ENCODE peak calls at places on chromosome 9, in seven cellular contexts. One of them, this sample, is unnamed.

GRCh38 chr9:137017791-137018497 is 10.1 kb downstream of the ABCA2 start:
- DNase-seq in GM19239: no peak
- DNase-seq in DMS53: no peak
- DNase-seq in RWPE1: no peak
- DNase-seq in transverse colon: no peak
- DNase-seq in adipocyte: no peak
- DNase-seq in cardiac fibroblast: no peak
- DNase-seq in this sample: no peak

GRCh38 chr9:9523476-9523875 is 1089.3 kb downstream of the PTPRD start:
- DNase-seq in GM19239: no peak
- DNase-seq in DMS53: no peak
- DNase-seq in RWPE1: no peak
- DNase-seq in transverse colon: no peak
- DNase-seq in adipocyte: no peak
- DNase-seq in cardiac fibroblast: no peak
- DNase-seq in this sample: no peak

GRCh38 chr9:114929166-114929565 is 1.2 kb downstream of the TNFSF8 start:
- DNase-seq in GM19239: no peak
- DNase-seq in DMS53: no peak
- DNase-seq in RWPE1: no peak
- DNase-seq in transverse colon: no peak
- DNase-seq in adipocyte: no peak
- DNase-seq in cardiac fibroblast: no peak
- DNase-seq in this sample: no peak

GRCh38 chr9:133770076-133770777 is 32.1 kb upstream of the SARDH start:
- DNase-seq in GM19239: no peak
- DNase-seq in DMS53: no peak
- DNase-seq in RWPE1: no peak
- DNase-seq in transverse colon: no peak
- DNase-seq in adipocyte: no peak
- DNase-seq in cardiac fibroblast: no peak
- DNase-seq in this sample: no peak

GRCh38 chr9:116900543-116900942 is 213.4 kb downstream of the TRIM32 start:
- DNase-seq in GM19239: no peak
- DNase-seq in DMS53: no peak
- DNase-seq in RWPE1: no peak
- DNase-seq in transverse colon: no peak
- DNase-seq in adipocyte: no peak
- DNase-seq in cardiac fibroblast: no peak
- DNase-seq in this sample: no peak

GRCh38 chr9:124665391-124666058 is 105.6 kb downstream of the NR6A1 start:
- DNase-seq in GM19239: no peak
- DNase-seq in DMS53: peak; percentile 29
- DNase-seq in RWPE1: peak; percentile 87
- DNase-seq in transverse colon: no peak
- DNase-seq in adipocyte: no peak
- DNase-seq in cardiac fibroblast: peak; percentile 73
- DNase-seq in this sample: no peak

GRCh38 chr9:69916950-69917349 is 96.3 kb downstream of the CFAP95 start:
- DNase-seq in GM19239: no peak
- DNase-seq in DMS53: no peak
- DNase-seq in RWPE1: no peak
- DNase-seq in transverse colon: no peak
- DNase-seq in adipocyte: no peak
- DNase-seq in cardiac fibroblast: peak; percentile 50
- DNase-seq in this sample: no peak

GRCh38 chr9:2939368-2939767 is 95.5 kb upstream of the PUM3 start:
- DNase-seq in GM19239: no peak
- DNase-seq in DMS53: no peak
- DNase-seq in RWPE1: no peak
- DNase-seq in transverse colon: no peak
- DNase-seq in adipocyte: no peak
- DNase-seq in cardiac fibroblast: no peak
- DNase-seq in this sample: no peak

GRCh38 chr9:341634-342421 is 127.2 kb downstream of the DOCK8 start:
- DNase-seq in GM19239: no peak
- DNase-seq in DMS53: no peak
- DNase-seq in RWPE1: no peak
- DNase-seq in transverse colon: no peak
- DNase-seq in adipocyte: no peak
- DNase-seq in cardiac fibroblast: no peak
- DNase-seq in this sample: no peak

GRCh38 chr9:19976226-19976625 is 187.4 kb upstream of the SLC24A2 start:
- DNase-seq in GM19239: no peak
- DNase-seq in DMS53: no peak
- DNase-seq in RWPE1: peak; percentile 13
- DNase-seq in transverse colon: no peak
- DNase-seq in adipocyte: no peak
- DNase-seq in cardiac fibroblast: peak; percentile 53
- DNase-seq in this sample: no peak

GRCh38 chr9:94919376-94920098 is 193.0 kb downstream of the AOPEP start:
- DNase-seq in GM19239: no peak
- DNase-seq in DMS53: no peak
- DNase-seq in RWPE1: peak; percentile 61
- DNase-seq in transverse colon: no peak
- DNase-seq in adipocyte: peak; percentile 53
- DNase-seq in cardiac fibroblast: peak; percentile 40
- DNase-seq in this sample: no peak

GRCh38 chr9:21591221-21592062 is 109.3 kb upstream of the IFNE start:
- DNase-seq in GM19239: no peak
- DNase-seq in DMS53: peak; percentile 87
- DNase-seq in RWPE1: peak; percentile 87
- DNase-seq in transverse colon: peak; percentile 15
- DNase-seq in adipocyte: peak; percentile 96
- DNase-seq in cardiac fibroblast: peak; percentile 99
- DNase-seq in this sample: no peak

GRCh38 chr9:34929506-34930102 is 28.5 kb upstream of the PHF24 start:
- DNase-seq in GM19239: peak; percentile 16
- DNase-seq in DMS53: peak; percentile 51
- DNase-seq in RWPE1: peak; percentile 25
- DNase-seq in transverse colon: no peak
- DNase-seq in adipocyte: peak; percentile 2
- DNase-seq in cardiac fibroblast: peak; percentile 26
- DNase-seq in this sample: peak; percentile 38

GRCh38 chr9:112112941-112113399 is 62.1 kb downstream of the SUSD1 start:
- DNase-seq in GM19239: no peak
- DNase-seq in DMS53: peak; percentile 74
- DNase-seq in RWPE1: peak; percentile 86
- DNase-seq in transverse colon: peak; percentile 49
- DNase-seq in adipocyte: no peak
- DNase-seq in cardiac fibroblast: no peak
- DNase-seq in this sample: peak; percentile 13

GRCh38 chr9:72773570-72773969 is 179.3 kb downstream of the ALDH1A1 start:
- DNase-seq in GM19239: no peak
- DNase-seq in DMS53: no peak
- DNase-seq in RWPE1: no peak
- DNase-seq in transverse colon: no peak
- DNase-seq in adipocyte: peak; percentile 40
- DNase-seq in cardiac fibroblast: no peak
- DNase-seq in this sample: no peak

GRCh38 chr9:114153761-114154596 is 1.4 kb upstream of the COL27A1 start:
- DNase-seq in GM19239: no peak
- DNase-seq in DMS53: peak; percentile 43
- DNase-seq in RWPE1: peak; percentile 54
- DNase-seq in transverse colon: no peak
- DNase-seq in adipocyte: peak; percentile 67
- DNase-seq in cardiac fibroblast: no peak
- DNase-seq in this sample: no peak

GRCh38 chr9:134375430-134376385 is 49.5 kb downstream of the RXRA start:
- DNase-seq in GM19239: no peak
- DNase-seq in DMS53: no peak
- DNase-seq in RWPE1: no peak
- DNase-seq in transverse colon: no peak
- DNase-seq in adipocyte: peak; percentile 33
- DNase-seq in cardiac fibroblast: no peak
- DNase-seq in this sample: no peak